ENCODE peak calls at places on chromosomes 11 and 22, in eight cellular contexts. U is fibroblast of lung, X is adrenal gland, F is aorta, S is kidney, N is body of pancreas, I is adipocyte, A is neuronal stem cell. V is an unnamed sample.

GRCh38 chr11:60978546-60979380 is 7.3 kb downstream of the CD6 start:
- DNase-seq in U (no peak), F (no peak), X (no peak), S (no peak), N (no peak), I (no peak), A (no peak), V (no peak)

GRCh38 chr22:36052505-36052941 is 23.9 kb upstream of the RBFOX2 start:
- DNase-seq in X (no peak), F (no peak), A (no peak), N (peak; percentile 30), S (no peak), U (no peak), I (no peak), V (no peak)

GRCh38 chr11:82864268-82864667 is 36.0 kb downstream of the PRCP start:
- DNase-seq in I (peak; percentile 57), X (peak; percentile 56), N (peak; percentile 70), A (no peak), U (peak; percentile 90), S (peak; percentile 73), F (peak; percentile 69), V (peak; percentile 64)

GRCh38 chr11:70210516-70210915 is 7.4 kb downstream of the FADD start:
- DNase-seq in A (no peak), N (no peak), S (no peak), F (no peak), U (no peak), I (no peak), X (no peak), V (no peak)

GRCh38 chr11:119643878-119644225 is 85.1 kb downstream of the NECTIN1 start:
- DNase-seq in A (no peak), S (no peak), N (no peak), I (no peak), U (no peak), F (no peak), X (no peak), V (no peak)

GRCh38 chr11:75273331-75273988 is 32.9 kb downstream of the TPBGL start:
- DNase-seq in U (no peak), A (no peak), I (no peak), X (no peak), N (no peak), F (peak; percentile 25), S (peak; percentile 45), V (peak; percentile 6)

GRCh38 chr11:126764221-126764620 is 236.3 kb downstream of the KIRREL3 start:
- DNase-seq in S (no peak), X (no peak), F (no peak), I (no peak), A (no peak), N (no peak), U (no peak), V (no peak)

GRCh38 chr11:62575837-62576236 is 2.1 kb upstream of the EEF1G start:
- DNase-seq in U (no peak), N (no peak), A (no peak), F (no peak), I (no peak), S (peak; percentile 77), X (no peak), V (no peak)

GRCh38 chr11:28107331-28107725 is 628 bp downstream of the KIF18A start:
- DNase-seq in X (no peak), S (no peak), A (no peak), U (no peak), F (no peak), N (no peak), I (peak; percentile 55), V (no peak)

GRCh38 chr11:96095884-96096301 is 172.0 kb upstream of the MTMR2 start:
- DNase-seq in N (peak; percentile 51), S (no peak), A (no peak), F (no peak), U (no peak), X (no peak), I (no peak), V (no peak)

GRCh38 chr22:29314074-29314473 is 1.4 kb downstream of the RASL10A start:
- DNase-seq in X (no peak), N (no peak), I (no peak), A (no peak), S (peak; percentile 51), F (no peak), U (no peak), V (no peak)

GRCh38 chr11:121892863-121893262 is 223.2 kb downstream of the BLID start:
- DNase-seq in X (no peak), U (peak; percentile 29), N (no peak), A (no peak), F (no peak), I (peak; percentile 69), S (no peak), V (no peak)

GRCh38 chr22:26592368-26593015 is 2.6 kb upstream of the TPST2 start:
- DNase-seq in N (no peak), A (no peak), F (no peak), S (no peak), I (no peak), X (no peak), U (no peak), V (no peak)

GRCh38 chr22:29716814-29717213 is 3.0 kb upstream of the CABP7 start:
- DNase-seq in S (no peak), N (peak; percentile 69), F (no peak), A (peak; percentile 86), U (peak; percentile 81), I (peak; percentile 85), X (peak; percentile 67), V (no peak)

GRCh38 chr11:19524171-19524671 is 188.4 kb upstream of the NAV2 start:
- DNase-seq in I (no peak), F (no peak), U (peak; percentile 28), S (peak; percentile 77), X (peak; percentile 20), A (no peak), N (peak; percentile 66), V (no peak)

GRCh38 chr11:69317401-69318092 is 23.6 kb downstream of the MYEOV start:
- DNase-seq in A (no peak), X (no peak), I (no peak), S (no peak), U (peak; percentile 23), F (no peak), N (no peak), V (no peak)

GRCh38 chr11:27234043-27234668 is 128.9 kb downstream of the CCDC34 start:
- DNase-seq in U (peak; percentile 82), X (peak; percentile 33), I (peak; percentile 87), A (no peak), F (peak; percentile 76), S (no peak), N (no peak), V (peak; percentile 49)

GRCh38 chr22:22827187-22827948 is 60.2 kb upstream of the IGLL5 start:
- DNase-seq in A (no peak), I (no peak), F (no peak), S (no peak), N (no peak), X (no peak), U (no peak), V (no peak)

GRCh38 chr11:126186708-126187481 is 24.6 kb downstream of the RPUSD4 start:
- DNase-seq in F (peak; percentile 51), N (no peak), I (peak; percentile 6), S (no peak), X (no peak), A (no peak), U (no peak), V (no peak)

GRCh38 chr11:116281173-116282160 is 491.3 kb downstream of the BUD13 start:
- DNase-seq in I (no peak), X (no peak), U (no peak), S (no peak), A (no peak), N (no peak), F (no peak), V (no peak)

GRCh38 chr11:116272181-116272789 is 500.5 kb downstream of the BUD13 start:
- DNase-seq in F (no peak), A (no peak), X (no peak), S (no peak), U (no peak), N (no peak), I (no peak), V (no peak)

GRCh38 chr11:116275634-116276033 is 497.2 kb downstream of the BUD13 start:
- DNase-seq in A (no peak), X (peak; percentile 26), F (no peak), U (no peak), S (no peak), I (no peak), N (no peak), V (no peak)

GRCh38 chr11:116278076-116278475 is 494.7 kb downstream of the BUD13 start:
- DNase-seq in I (no peak), A (no peak), X (no peak), S (no peak), N (no peak), F (no peak), U (no peak), V (no peak)

GRCh38 chr11:116276051-116277044 is 496.4 kb downstream of the BUD13 start:
- DNase-seq in N (peak; percentile 85), U (peak; percentile 27), I (peak; percentile 15), A (peak; percentile 86), S (peak; percentile 87), X (peak; percentile 72), F (peak; percentile 89), V (no peak)
- H3K4me3 ChIP-seq in N (no peak overlapping the region), U (no peak overlapping the region), I (no peak overlapping the region), A (peak overlapping the region; percentile 12), S (peak overlapping the region; percentile 36), X (no peak overlapping the region), F (no peak overlapping the region), V (peak overlapping the region; percentile 31)

GRCh38 chr22:27794244-27794643 is 7.3 kb downstream of the MN1 start:
- DNase-seq in X (no peak), I (peak; percentile 41), N (no peak), S (peak; percentile 13), U (no peak), A (no peak), F (peak; percentile 62), V (no peak)
- H3K4me1 ChIP-seq in X (no peaks in the 10 kb centered on the region), I (peaks cover 21% of the 10 kb centered on the region), N (peaks cover 15% of the 10 kb centered on the region), S (no peaks in the 10 kb centered on the region), U (no peaks in the 10 kb centered on the region), A (peaks cover 55% of the 10 kb centered on the region), F (no peaks in the 10 kb centered on the region), V (peaks cover 64% of the 10 kb centered on the region)

GRCh38 chr11:100269511-100269910 is 417.6 kb upstream of the ARHGAP42 start:
- DNase-seq in I (no peak), A (no peak), X (no peak), N (no peak), F (no peak), U (no peak), S (no peak), V (no peak)
- H3K9me3 ChIP-seq in I (no peaks in the 10 kb centered on the region), A (no peaks in the 10 kb centered on the region), X (no peaks in the 10 kb centered on the region), N (no peaks in the 10 kb centered on the region), F (peaks cover 3% of the 10 kb centered on the region), U (no peaks in the 10 kb centered on the region), S (no peaks in the 10 kb centered on the region), V (no peaks in the 10 kb centered on the region)

GRCh38 chr11:72642815-72643511 is 31.3 kb downstream of the PDE2A start:
- DNase-seq in A (peak; percentile 71), X (peak; percentile 70), N (peak; percentile 64), F (peak; percentile 90), U (peak; percentile 33), I (peak; percentile 75), S (peak; percentile 82), V (peak; percentile 35)

GRCh38 chr11:72643547-72643946 is 30.7 kb downstream of the PDE2A start:
- DNase-seq in N (peak; percentile 26), U (peak; percentile 15), X (peak; percentile 67), F (peak; percentile 90), S (no peak), A (no peak), I (peak; percentile 23), V (no peak)

GRCh38 chr11:72639475-72640375 is 34.5 kb downstream of the PDE2A start:
- DNase-seq in X (no peak), I (no peak), F (no peak), A (no peak), S (peak; percentile 79), U (no peak), N (no peak), V (no peak)

GRCh38 chr11:72641900-72642814 is 32.1 kb downstream of the PDE2A start:
- DNase-seq in A (no peak), I (peak; percentile 60), X (peak; percentile 59), N (peak; percentile 49), S (peak; percentile 83), F (peak; percentile 81), U (peak; percentile 3), V (no peak)

GRCh38 chr11:72641522-72641899 is 32.7 kb downstream of the PDE2A start:
- DNase-seq in I (no peak), U (no peak), F (no peak), S (no peak), X (no peak), A (no peak), N (no peak), V (no peak)
- H3K4me3 ChIP-seq in I (no peak overlapping the region), U (no peak overlapping the region), F (no peak overlapping the region), S (peak overlapping the region; percentile 38), X (no peak overlapping the region), A (no peak overlapping the region), N (no peak overlapping the region), V (peak overlapping the region; percentile 77)